ENCODE peak calls at places on chromosomes 13 and 19, in five cellular contexts. F is fibroblast of villous mesenchyme, Q is fibroblast of the conjunctiva, Z is AG20443, W is HTR-8/SVneo. P is an unnamed sample.

GRCh38 chr13:45370922-45371406 is 30.0 kb upstream of the TPT1 start:
- DNase-seq in F (peak), Q (peak), Z (peak), W (peak), P (peak)

GRCh38 chr13:85728831-85729230 is 70.4 kb downstream of the SLITRK6 start:
- DNase-seq in F (no peak), Q (peak), Z (no peak), W (no peak), P (no peak)

GRCh38 chr19:13784731-13785452 is 10.4 kb upstream of the ZSWIM4 start:
- DNase-seq in F (peak), Q (peak), Z (peak), W (peak), P (peak)

GRCh38 chr19:31718041-31718440 is 368.8 kb upstream of the TSHZ3 start:
- DNase-seq in F (peak), Q (no peak), Z (peak), W (no peak), P (no peak)

GRCh38 chr13:98443329-98443728 is 133.6 kb downstream of the STK24 start:
- DNase-seq in F (peak), Q (peak), Z (peak), W (peak), P (no peak)

GRCh38 chr13:30639671-30640070 is 22.0 kb downstream of the USPL1 start:
- DNase-seq in F (no peak), Q (peak), Z (no peak), W (no peak), P (no peak)

GRCh38 chr19:38394488-38394887 is 6.0 kb downstream of the SPRED3 start:
- DNase-seq in F (peak), Q (no peak), Z (peak), W (no peak), P (peak)

GRCh38 chr19:39514840-39515550 is at the start of gene SELENOV:
- DNase-seq in F (no peak), Q (no peak), Z (peak), W (no peak), P (no peak)

GRCh38 chr19:45125975-45126493 is 33.1 kb downstream of the PPP1R37 start:
- DNase-seq in F (peak), Q (peak), Z (peak), W (peak), P (peak)

GRCh38 chr13:109395014-109395413 is 391.4 kb downstream of the IRS2 start:
- DNase-seq in F (no peak), Q (no peak), Z (no peak), W (no peak), P (no peak)

GRCh38 chr13:74056829-74057564 is 77.2 kb downstream of the KLF12 start:
- DNase-seq in F (no peak), Q (no peak), Z (no peak), W (no peak), P (no peak)

GRCh38 chr13:110116072-110116487 is 190.9 kb downstream of the COL4A1 start:
- DNase-seq in F (peak), Q (peak), Z (peak), W (no peak), P (peak)

GRCh38 chr13:106156468-106156867 is 379.0 kb downstream of the EFNB2 start:
- DNase-seq in F (peak), Q (peak), Z (peak), W (peak), P (no peak)

GRCh38 chr19:43774103-43774939 is 6.5 kb downstream of the KCNN4 start:
- DNase-seq in F (peak), Q (no peak), Z (peak), W (no peak), P (no peak)

GRCh38 chr13:29573190-29573589 is 22.3 kb downstream of the SLC7A1 start:
- DNase-seq in F (peak), Q (no peak), Z (peak), W (no peak), P (no peak)

GRCh38 chr13:104737713-104738112 is 1671.5 kb upstream of the SLC10A2 start:
- DNase-seq in F (peak), Q (no peak), Z (no peak), W (no peak), P (no peak)

GRCh38 chr19:15265849-15266248 is 33.6 kb upstream of the EPHX3 start:
- DNase-seq in F (peak), Q (peak), Z (peak), W (no peak), P (no peak)

GRCh38 chr19:41299755-41300089 is 10.2 kb upstream of the CCDC97 start:
- DNase-seq in F (peak), Q (peak), Z (peak), W (no peak), P (peak)

GRCh38 chr13:53321301-53321700 is 292.7 kb downstream of the OLFM4 start:
- DNase-seq in F (no peak), Q (no peak), Z (no peak), W (no peak), P (no peak)

GRCh38 chr19:1942078-1942933 is 1.3 kb downstream of the CSNK1G2 start:
- DNase-seq in F (peak), Q (no peak), Z (peak), W (peak), P (peak)

GRCh38 chr13:44955421-44955820 is 33.9 kb downstream of the NUFIP1 start:
- DNase-seq in F (no peak), Q (no peak), Z (no peak), W (no peak), P (no peak)

GRCh38 chr13:84951128-84951527 is 848.1 kb downstream of the SLITRK6 start:
- DNase-seq in F (no peak), Q (no peak), Z (no peak), W (no peak), P (no peak)

GRCh38 chr13:85194482-85194881 is 604.7 kb downstream of the SLITRK6 start:
- DNase-seq in F (no peak), Q (no peak), Z (no peak), W (no peak), P (no peak)